ENCODE peak calls at places on chromosomes 1 and 21, in nine cellular contexts. I is naive thymus-derived CD8-positive, alpha-beta T cell; D is T-helper 9 cell; Y is amniotic epithelial cell; Z is right lobe of liver; Q is NCI-H1092; J is nephron progenitor cell; O is foreskin fibroblast; V is stimulated activated CD8-positive, alpha-beta memory T cell treated with anti-CD3 and anti-CD28 coated beads, Interleukin-4, amount 100 ng/mL, for 48 hours. M is an unnamed sample.

GRCh38 chr1:6424619-6425593 is at the start of gene ESPN:
- DNase-seq in I (no peak), D (no peak), Y (no peak), Z (no peak), Q (no peak), J (no peak), O (peak; percentile 42), V (no peak), M (no peak)

GRCh38 chr1:237492359-237492758 is 398.4 kb downstream of the ZP4 start:
- DNase-seq in I (no peak), D (no peak), Y (no peak), Z (no peak), Q (no peak), J (no peak), O (no peak), V (no peak), M (no peak)

GRCh38 chr1:113036639-113037321 is 36.2 kb upstream of the LRIG2 start:
- DNase-seq in I (no peak), D (no peak), Y (peak; percentile 53), Z (no peak), Q (no peak), J (no peak), O (peak; percentile 61), V (no peak), M (no peak)

GRCh38 chr1:92085727-92086126 is 5.6 kb downstream of the BTBD8 start:
- DNase-seq in I (no peak), D (no peak), Y (peak; percentile 7), Z (no peak), Q (no peak), J (peak; percentile 15), O (peak; percentile 4), V (no peak), M (no peak)

GRCh38 chr1:111227434-111227833 is at the start of gene CHI3L2:
- DNase-seq in I (no peak), D (no peak), Y (peak; percentile 51), Z (no peak), Q (no peak), J (no peak), O (peak; percentile 67), V (no peak), M (no peak)

GRCh38 chr1:27399251-27399885 is 6.9 kb downstream of the GPR3 start:
- DNase-seq in I (no peak), D (no peak), Y (no peak), Z (no peak), Q (no peak), J (no peak), O (peak; percentile 38), V (no peak), M (no peak)

GRCh38 chr1:33624261-33624990 is 152.0 kb downstream of the ZSCAN20 start:
- DNase-seq in I (no peak), D (no peak), Y (no peak), Z (no peak), Q (no peak), J (no peak), O (no peak), V (no peak), M (no peak)

GRCh38 chr1:7462627-7463026 is 308.5 kb upstream of the VAMP3 start:
- DNase-seq in I (no peak), D (no peak), Y (no peak), Z (no peak), Q (no peak), J (no peak), O (no peak), V (no peak), M (no peak)

GRCh38 chr1:1066403-1067283 is 7.5 kb downstream of the RNF223 start:
- DNase-seq in I (no peak), D (no peak), Y (no peak), Z (no peak), Q (no peak), J (no peak), O (peak; percentile 28), V (peak; percentile 46), M (peak; percentile 67)

GRCh38 chr1:229781453-229781852 is 155.4 kb downstream of the URB2 start:
- DNase-seq in I (no peak), D (no peak), Y (no peak), Z (peak; percentile 30), Q (peak; percentile 92), J (no peak), O (no peak), V (no peak), M (no peak)

GRCh38 chr1:46554236-46555080 is 3.0 kb upstream of the KNCN start:
- DNase-seq in I (no peak), D (no peak), Y (no peak), Z (no peak), Q (peak; percentile 23), J (no peak), O (no peak), V (no peak), M (no peak)

GRCh38 chr1:117648015-117648414 is 42.2 kb downstream of the TENT5C start:
- DNase-seq in I (no peak), D (no peak), Y (no peak), Z (no peak), Q (no peak), J (no peak), O (no peak), V (no peak), M (no peak)

GRCh38 chr21:44637018-44637850 is at the start of gene KRTAP10-10:
- DNase-seq in I (no peak), D (no peak), Y (no peak), Z (no peak), Q (no peak), J (no peak), O (no peak), V (no peak), M (no peak)

GRCh38 chr21:35149698-35150097 is 100.6 kb upstream of the RUNX1 start:
- DNase-seq in I (no peak), D (no peak), Y (peak; percentile 47), Z (no peak), Q (no peak), J (no peak), O (peak; percentile 62), V (no peak), M (no peak)

GRCh38 chr1:106727171-106727570 is 329.3 kb upstream of the PRMT6 start:
- DNase-seq in I (no peak), D (no peak), Y (no peak), Z (no peak), Q (no peak), J (no peak), O (no peak), V (no peak), M (no peak)

GRCh38 chr1:36279789-36280296 is 26.3 kb upstream of the SH3D21 start:
- DNase-seq in I (no peak), D (no peak), Y (no peak), Z (no peak), Q (no peak), J (no peak), O (no peak), V (no peak), M (no peak)

GRCh38 chr1:231695439-231696255 is 69.1 kb downstream of the DISC1 start:
- DNase-seq in I (no peak), D (no peak), Y (peak; percentile 32), Z (no peak), Q (peak; percentile 40), J (no peak), O (peak; percentile 70), V (no peak), M (no peak)

GRCh38 chr21:33844104-33844889 is 71.3 kb downstream of the ATP5PO start:
- DNase-seq in I (no peak), D (no peak), Y (peak; percentile 51), Z (no peak), Q (no peak), J (no peak), O (peak; percentile 61), V (no peak), M (no peak)

GRCh38 chr1:59699227-59699847 is 115.4 kb upstream of the HOOK1 start:
- DNase-seq in I (no peak), D (no peak), Y (peak; percentile 51), Z (no peak), Q (peak; percentile 11), J (peak; percentile 25), O (peak; percentile 74), V (no peak), M (no peak)

GRCh38 chr1:152035406-152036315 is 1.1 kb downstream of the S100A11 start:
- DNase-seq in I (no peak), D (no peak), Y (no peak), Z (no peak), Q (no peak), J (peak; percentile 8), O (peak; percentile 53), V (no peak), M (peak; percentile 29)

GRCh38 chr1:201791775-201792166 is 37.2 kb upstream of the IPO9 start:
- DNase-seq in I (no peak), D (no peak), Y (peak; percentile 83), Z (peak; percentile 38), Q (no peak), J (no peak), O (peak; percentile 60), V (no peak), M (no peak)

GRCh38 chr1:232980336-232980978 is 30.0 kb downstream of the NTPCR start:
- DNase-seq in I (no peak), D (no peak), Y (peak; percentile 54), Z (no peak), Q (no peak), J (no peak), O (no peak), V (no peak), M (no peak)

M was measured in 8988T.